ENCODE peak calls at places on chromosomes 6 and 20, in five cellular contexts. D, A, Z, S and G are unnamed samples.

GRCh38 chr6:11432713-11433450 is 104.7 kb upstream of the TMEM170B start:
- DNase-seq in A (no peak), Z (peak; percentile 80), S (no peak), D (no peak), G (peak; percentile 91)

GRCh38 chr20:46898433-46898832 is 3.8 kb downstream of the EYA2 start:
- DNase-seq in D (no peak), A (no peak), S (no peak), Z (no peak), G (no peak)

GRCh38 chr20:24531202-24531601 is 61.8 kb downstream of the SYNDIG1 start:
- DNase-seq in A (no peak), S (no peak), D (no peak), Z (no peak), G (no peak)

GRCh38 chr6:125363360-125364121 is 61.8 kb upstream of the HDDC2 start:
- DNase-seq in Z (peak; percentile 6), D (no peak), S (peak; percentile 64), A (no peak), G (no peak)

GRCh38 chr20:2767768-2768631 is 32.4 kb downstream of the CPXM1 start:
- DNase-seq in Z (peak; percentile 51), D (no peak), A (no peak), S (peak; percentile 94), G (no peak)

GRCh38 chr6:103983860-103984259 is 875.9 kb downstream of the HACE1 start:
- DNase-seq in S (peak; percentile 0), A (no peak), D (no peak), Z (peak; percentile 35), G (no peak)

GRCh38 chr20:50645253-50646068 is 45.9 kb downstream of the RIPOR3 start:
- DNase-seq in S (peak; percentile 97), D (peak; percentile 63), Z (peak; percentile 98), A (no peak), G (peak; percentile 100)

GRCh38 chr6:141269684-141270083 is 863.0 kb upstream of the GJE1 start:
- DNase-seq in Z (no peak), D (no peak), S (no peak), A (no peak), G (no peak)

GRCh38 chr6:112337209-112337638 is 9.9 kb upstream of the RFPL4B start:
- DNase-seq in A (no peak), D (peak; percentile 20), Z (peak; percentile 83), S (peak; percentile 24), G (peak; percentile 50)

GRCh38 chr6:27251672-27252251 is 4.3 kb downstream of the PRSS16 start:
- DNase-seq in D (no peak), A (peak; percentile 66), Z (peak; percentile 81), S (peak; percentile 93), G (peak; percentile 74)

GRCh38 chr6:121890307-121890910 is 455.0 kb downstream of the GJA1 start:
- DNase-seq in S (no peak), Z (no peak), A (no peak), D (no peak), G (no peak)

GRCh38 chr6:2885967-2886731 is 17.0 kb downstream of the SERPINB9 start:
- DNase-seq in S (no peak), D (no peak), A (no peak), Z (no peak), G (no peak)

GRCh38 chr6:16198061-16198705 is 40.2 kb upstream of the GMPR start:
- DNase-seq in S (no peak), Z (no peak), D (no peak), A (no peak), G (no peak)

GRCh38 chr20:18003897-18004296 is 35.1 kb downstream of the MGME1 start:
- DNase-seq in Z (no peak), A (no peak), S (no peak), D (no peak), G (no peak)

GRCh38 chr6:100121854-100122609 is 128.0 kb upstream of the MCHR2 start:
- DNase-seq in S (no peak), D (no peak), A (no peak), Z (no peak), G (no peak)

GRCh38 chr6:133959667-133960368 is 6.8 kb downstream of the TBPL1 start:
- DNase-seq in Z (no peak), S (no peak), A (no peak), D (no peak), G (no peak)

GRCh38 chr6:19839237-19839546 is 2.0 kb downstream of the ID4 start:
- DNase-seq in Z (no peak), S (no peak), A (no peak), D (no peak), G (no peak)

GRCh38 chr20:4067600-4068261 is 52.4 kb upstream of the RNF24 start:
- DNase-seq in D (no peak), S (peak; percentile 57), A (no peak), Z (peak; percentile 88), G (peak; percentile 50)